ENCODE peak calls at places on chromosomes 7 and 10, in seven cellular contexts. Q is activated gamma-delta T cell treated with anti-CD3 and anti-CD28 coated beads, Interleukin-2, amount 50 U/mL, for 16 hours; O is NCI-H774; V is cerebellum; U is Caki2; E is upper lobe of right lung; N is ovary. Y is an unnamed sample.

GRCh38 chr7:134316539-134317344 is at the start of gene SLC35B4:
- DNase-seq in O (peak), E (peak), N (peak), Q (peak), V (peak), U (peak), Y (peak)

GRCh38 chr7:21028186-21028989 is 241.7 kb upstream of the SP8 start:
- DNase-seq in N (no peak), O (no peak), Q (no peak), U (peak), V (no peak), E (no peak), Y (no peak)

GRCh38 chr10:33291053-33291592 is 43.3 kb downstream of the NRP1 start:
- DNase-seq in E (no peak), Q (no peak), O (no peak), N (no peak), U (peak), V (no peak), Y (peak)

GRCh38 chr10:70474780-70475179 is 3.8 kb upstream of the PALD1 start:
- DNase-seq in O (no peak), N (no peak), U (peak), E (no peak), V (no peak), Q (no peak), Y (no peak)

GRCh38 chr7:11557627-11558026 is 274.4 kb downstream of the THSD7A start:
- DNase-seq in Q (no peak), V (no peak), O (no peak), N (no peak), U (peak), E (no peak), Y (peak)

GRCh38 chr7:103573479-103574058 is 127.6 kb upstream of the SLC26A5 start:
- DNase-seq in V (peak), E (no peak), N (no peak), Q (no peak), U (peak), O (peak), Y (peak)

GRCh38 chr10:69089638-69090599 is 2.0 kb downstream of the SRGN start:
- DNase-seq in O (no peak), U (peak), N (no peak), Q (peak), E (no peak), V (no peak), Y (no peak)

GRCh38 chr10:5297466-5297865 is 67.3 kb upstream of the UCN3 start:
- DNase-seq in N (no peak), U (no peak), V (no peak), Q (no peak), O (no peak), E (peak), Y (no peak)

GRCh38 chr7:151767557-151767956 is 109.4 kb downstream of the PRKAG2 start:
- DNase-seq in N (no peak), V (no peak), U (no peak), Q (no peak), O (no peak), E (no peak), Y (no peak)